ENCODE peak calls at places on chromosomes 5 and 9, in seven cellular contexts. One of them, this sample, is unnamed.

GRCh38 chr5:73370620-73371583 is 77.7 kb downstream of the FOXD1 start:
- DNase-seq in left cardiac atrium: no peak
- DNase-seq in MCF 10A: peak
- DNase-seq in stimulated activated CD4-positive, alpha-beta T cell treated with anti-CD3 and anti-CD28 coated beads, Interleukin-2, amount 100 ng/mL, for 24 hours: no peak
- DNase-seq in tibial nerve: no peak
- DNase-seq in posterior cingulate gyrus: no peak
- DNase-seq in effector memory CD4-positive, alpha-beta T cell: no peak
- DNase-seq in this sample: no peak

GRCh38 chr9:130667117-130667430 is 2.7 kb downstream of the PRDM12 start:
- DNase-seq in posterior cingulate gyrus: no peak
- DNase-seq in effector memory CD4-positive, alpha-beta T cell: no peak
- DNase-seq in MCF 10A: no peak
- DNase-seq in tibial nerve: no peak
- DNase-seq in stimulated activated CD4-positive, alpha-beta T cell treated with anti-CD3 and anti-CD28 coated beads, Interleukin-2, amount 100 ng/mL, for 24 hours: no peak
- DNase-seq in left cardiac atrium: no peak
- DNase-seq in this sample: no peak

GRCh38 chr5:151406322-151406947 is 41.0 kb upstream of the SLC36A1 start:
- DNase-seq in tibial nerve: no peak
- DNase-seq in MCF 10A: peak
- DNase-seq in stimulated activated CD4-positive, alpha-beta T cell treated with anti-CD3 and anti-CD28 coated beads, Interleukin-2, amount 100 ng/mL, for 24 hours: no peak
- DNase-seq in left cardiac atrium: no peak
- DNase-seq in posterior cingulate gyrus: no peak
- DNase-seq in effector memory CD4-positive, alpha-beta T cell: no peak
- DNase-seq in this sample: no peak

GRCh38 chr5:179275941-179276837 is 69.1 kb downstream of the ADAMTS2 start:
- DNase-seq in tibial nerve: peak
- DNase-seq in MCF 10A: peak
- DNase-seq in left cardiac atrium: peak
- DNase-seq in effector memory CD4-positive, alpha-beta T cell: no peak
- DNase-seq in posterior cingulate gyrus: peak
- DNase-seq in stimulated activated CD4-positive, alpha-beta T cell treated with anti-CD3 and anti-CD28 coated beads, Interleukin-2, amount 100 ng/mL, for 24 hours: no peak
- DNase-seq in this sample: no peak

GRCh38 chr9:90919883-90920282 is 118.3 kb downstream of the SYK start:
- DNase-seq in left cardiac atrium: peak
- DNase-seq in posterior cingulate gyrus: no peak
- DNase-seq in MCF 10A: peak
- DNase-seq in stimulated activated CD4-positive, alpha-beta T cell treated with anti-CD3 and anti-CD28 coated beads, Interleukin-2, amount 100 ng/mL, for 24 hours: no peak
- DNase-seq in tibial nerve: no peak
- DNase-seq in effector memory CD4-positive, alpha-beta T cell: no peak
- DNase-seq in this sample: no peak

GRCh38 chr5:120507826-120508463 is 43.8 kb downstream of the PRR16 start:
- DNase-seq in left cardiac atrium: no peak
- DNase-seq in effector memory CD4-positive, alpha-beta T cell: no peak
- DNase-seq in MCF 10A: peak
- DNase-seq in stimulated activated CD4-positive, alpha-beta T cell treated with anti-CD3 and anti-CD28 coated beads, Interleukin-2, amount 100 ng/mL, for 24 hours: no peak
- DNase-seq in tibial nerve: no peak
- DNase-seq in posterior cingulate gyrus: no peak
- DNase-seq in this sample: no peak

GRCh38 chr5:124746252-124746915 is at the start of gene ZNF608:
- DNase-seq in stimulated activated CD4-positive, alpha-beta T cell treated with anti-CD3 and anti-CD28 coated beads, Interleukin-2, amount 100 ng/mL, for 24 hours: no peak
- DNase-seq in posterior cingulate gyrus: no peak
- DNase-seq in left cardiac atrium: no peak
- DNase-seq in effector memory CD4-positive, alpha-beta T cell: no peak
- DNase-seq in tibial nerve: no peak
- DNase-seq in MCF 10A: peak
- DNase-seq in this sample: no peak

GRCh38 chr9:108580021-108580439 is 275.8 kb downstream of the ACTL7B start:
- DNase-seq in stimulated activated CD4-positive, alpha-beta T cell treated with anti-CD3 and anti-CD28 coated beads, Interleukin-2, amount 100 ng/mL, for 24 hours: no peak
- DNase-seq in effector memory CD4-positive, alpha-beta T cell: no peak
- DNase-seq in MCF 10A: peak
- DNase-seq in tibial nerve: no peak
- DNase-seq in left cardiac atrium: no peak
- DNase-seq in posterior cingulate gyrus: no peak
- DNase-seq in this sample: no peak

This sample was measured in T-helper 2 cell treated with Interferon-gamma antibody and Interleukin-4, amounts not matched to agents 5 μg/mL and 100 μg/mL, for 36 hours.